ENCODE peak calls at places on chromosome 19, in ten cellular contexts. S is dermis blood vessel endothelial cell, K is MV-4-11, H is hepatocyte, N is GM03348, U is progenitor cell of endocrine pancreas, M is adipocyte, R is cardiac muscle cell, G is mucosa of gallbladder, J is NCI-H187. Q is an unnamed sample.

GRCh38 chr19:17541184-17541759 is 14.2 kb upstream of the COLGALT1 start:
- DNase-seq in S (no peak), K (no peak), H (no peak), N (no peak), U (no peak), M (no peak), R (no peak), G (no peak), J (no peak), Q (no peak)

GRCh38 chr19:47541507-47541906 is 26.6 kb upstream of the NAPA start:
- DNase-seq in S (no peak), K (peak), H (no peak), N (no peak), U (no peak), M (no peak), R (peak), G (peak), J (no peak), Q (no peak)

GRCh38 chr19:902093-902370 is 8.7 kb downstream of the RNU6-9 start:
- DNase-seq in S (no peak), K (no peak), H (no peak), N (no peak), U (no peak), M (no peak), R (no peak), G (no peak), J (no peak), Q (no peak)

GRCh38 chr19:10173527-10173926 is 21.2 kb downstream of the DNMT1 start:
- DNase-seq in S (no peak), K (peak), H (no peak), N (no peak), U (no peak), M (peak), R (no peak), G (no peak), J (no peak), Q (no peak)

GRCh38 chr19:42343344-42344110 is 18.1 kb downstream of the MEGF8 start:
- DNase-seq in S (peak), K (no peak), H (peak), N (no peak), U (no peak), M (no peak), R (no peak), G (no peak), J (no peak), Q (no peak)

GRCh38 chr19:10936661-10937084 is 8.1 kb downstream of the TIMM29 start:
- DNase-seq in S (peak), K (peak), H (peak), N (peak), U (peak), M (peak), R (peak), G (peak), J (no peak), Q (no peak)

GRCh38 chr19:5083547-5083965 is 114.6 kb downstream of the KDM4B start:
- DNase-seq in S (no peak), K (no peak), H (peak), N (peak), U (no peak), M (no peak), R (no peak), G (no peak), J (no peak), Q (no peak)

GRCh38 chr19:9061879-9062278 is 25.0 kb upstream of the OR1M1 start:
- DNase-seq in S (no peak), K (no peak), H (no peak), N (no peak), U (no peak), M (no peak), R (no peak), G (no peak), J (no peak), Q (no peak)

GRCh38 chr19:33904681-33905080 is 108.0 kb downstream of the KCTD15 start:
- DNase-seq in S (peak), K (no peak), H (peak), N (no peak), U (no peak), M (no peak), R (peak), G (no peak), J (no peak), Q (no peak)

GRCh38 chr19:35044317-35045117 is 3.0 kb downstream of the HPN start:
- DNase-seq in S (peak), K (peak), H (peak), N (peak), U (peak), M (peak), R (peak), G (no peak), J (no peak), Q (peak)

GRCh38 chr19:38721496-38721895 is 22.8 kb downstream of the CAPN12 start:
- DNase-seq in S (no peak), K (no peak), H (no peak), N (no peak), U (no peak), M (no peak), R (no peak), G (no peak), J (no peak), Q (no peak)

GRCh38 chr19:13998426-13998825 is 7.7 kb downstream of the RFX1 start:
- DNase-seq in S (no peak), K (no peak), H (no peak), N (no peak), U (no peak), M (no peak), R (no peak), G (no peak), J (no peak), Q (no peak)

GRCh38 chr19:57437931-57438330 is 2.8 kb downstream of the ZNF749 start:
- DNase-seq in S (no peak), K (no peak), H (no peak), N (no peak), U (no peak), M (no peak), R (no peak), G (no peak), J (no peak), Q (no peak)

GRCh38 chr19:49676136-49676689 is 858 bp upstream of the PRMT1 start:
- DNase-seq in S (peak), K (peak), H (peak), N (peak), U (peak), M (peak), R (peak), G (peak), J (peak), Q (no peak)

GRCh38 chr19:35291259-35291658 is 702 bp upstream of the MAG start:
- DNase-seq in S (no peak), K (no peak), H (no peak), N (no peak), U (no peak), M (no peak), R (no peak), G (no peak), J (no peak), Q (no peak)

GRCh38 chr19:54660306-54660705 is 2.5 kb upstream of the LILRB4 start:
- DNase-seq in S (no peak), K (peak), H (no peak), N (no peak), U (no peak), M (no peak), R (no peak), G (no peak), J (no peak), Q (no peak)

GRCh38 chr19:27971869-27972268 is 1241.1 kb downstream of the UQCRFS1 start:
- DNase-seq in S (no peak), K (no peak), H (no peak), N (no peak), U (no peak), M (no peak), R (no peak), G (no peak), J (no peak), Q (no peak)

GRCh38 chr19:35154535-35155406 is at the start of gene FXYD5:
- DNase-seq in S (peak), K (peak), H (peak), N (peak), U (no peak), M (peak), R (no peak), G (peak), J (no peak), Q (peak)

GRCh38 chr19:29564574-29565005 is 38.8 kb downstream of the VSTM2B start:
- DNase-seq in S (no peak), K (no peak), H (no peak), N (no peak), U (no peak), M (no peak), R (no peak), G (no peak), J (peak), Q (no peak)

GRCh38 chr19:4851551-4852290 is 15.7 kb downstream of the PLIN3 start:
- DNase-seq in S (peak), K (peak), H (peak), N (peak), U (peak), M (peak), R (peak), G (peak), J (peak), Q (peak)

GRCh38 chr19:29596885-29597525 is 9.1 kb upstream of the POP4 start:
- DNase-seq in S (peak), K (no peak), H (peak), N (peak), U (no peak), M (peak), R (peak), G (no peak), J (peak), Q (no peak)

GRCh38 chr19:29781582-29782580 is 29.9 kb upstream of the CCNE1 start:
- DNase-seq in S (no peak), K (no peak), H (no peak), N (no peak), U (no peak), M (no peak), R (no peak), G (no peak), J (no peak), Q (no peak)

GRCh38 chr19:38665950-38666661 is 18.7 kb downstream of the ACTN4 start:
- DNase-seq in S (peak), K (no peak), H (peak), N (no peak), U (no peak), M (peak), R (peak), G (peak), J (no peak), Q (no peak)

Q was measured in CD4-positive, alpha-beta T cell.